ENCODE peak calls at places on chromosomes 13 and 19, in ten cellular contexts. E, L, U, I, G, D, P, B, N and M are unnamed samples.

GRCh38 chr13:26412961-26413716 is 144.3 kb upstream of the WASF3 start:
- DNase-seq in E (no peak), L (no peak), U (no peak), I (no peak), G (no peak), D (no peak), P (no peak), B (no peak), N (no peak), M (no peak)

GRCh38 chr19:8210660-8211101 is 1.5 kb downstream of the CERS4 start:
- DNase-seq in E (no peak), L (no peak), U (no peak), I (no peak), G (no peak), D (no peak), P (no peak), B (no peak), N (no peak), M (no peak)

GRCh38 chr13:111323549-111323948 is 3.1 kb downstream of the TEX29 start:
- DNase-seq in E (no peak), L (no peak), U (peak; percentile 17), I (no peak), G (no peak), D (peak; percentile 20), P (no peak), B (no peak), N (peak; percentile 34), M (no peak)

GRCh38 chr19:36051637-36052036 is 2.4 kb downstream of the THAP8 start:
- DNase-seq in E (no peak), L (no peak), U (peak; percentile 61), I (no peak), G (no peak), D (no peak), P (no peak), B (no peak), N (no peak), M (no peak)

GRCh38 chr19:49347835-49348234 is 12.6 kb downstream of the CD37 start:
- DNase-seq in E (no peak), L (peak; percentile 67), U (peak; percentile 76), I (peak; percentile 44), G (no peak), D (no peak), P (no peak), B (no peak), N (no peak), M (peak; percentile 58)

GRCh38 chr19:1149259-1150045 is 24.6 kb downstream of the SBNO2 start:
- DNase-seq in E (no peak), L (no peak), U (no peak), I (no peak), G (no peak), D (no peak), P (no peak), B (peak; percentile 56), N (no peak), M (no peak)

GRCh38 chr13:44141213-44141724 is 232.4 kb upstream of the SERP2 start:
- DNase-seq in E (peak; percentile 36), L (peak; percentile 47), U (no peak), I (no peak), G (no peak), D (no peak), P (peak; percentile 63), B (no peak), N (no peak), M (no peak)

GRCh38 chr13:111371211-111371610 is 50.8 kb downstream of the TEX29 start:
- DNase-seq in E (no peak), L (no peak), U (no peak), I (no peak), G (no peak), D (no peak), P (no peak), B (no peak), N (no peak), M (no peak)

GRCh38 chr13:67155898-67156717 is 74.0 kb downstream of the PCDH9 start:
- DNase-seq in E (no peak), L (no peak), U (no peak), I (no peak), G (no peak), D (no peak), P (no peak), B (no peak), N (no peak), M (no peak)

GRCh38 chr13:40228486-40228885 is 438.0 kb downstream of the FOXO1 start:
- DNase-seq in E (no peak), L (no peak), U (no peak), I (no peak), G (no peak), D (no peak), P (no peak), B (no peak), N (no peak), M (no peak)

GRCh38 chr19:11064831-11065303 is 24.4 kb upstream of the LDLR start:
- DNase-seq in E (no peak), L (no peak), U (no peak), I (no peak), G (no peak), D (no peak), P (peak; percentile 92), B (no peak), N (no peak), M (no peak)

DNA sequence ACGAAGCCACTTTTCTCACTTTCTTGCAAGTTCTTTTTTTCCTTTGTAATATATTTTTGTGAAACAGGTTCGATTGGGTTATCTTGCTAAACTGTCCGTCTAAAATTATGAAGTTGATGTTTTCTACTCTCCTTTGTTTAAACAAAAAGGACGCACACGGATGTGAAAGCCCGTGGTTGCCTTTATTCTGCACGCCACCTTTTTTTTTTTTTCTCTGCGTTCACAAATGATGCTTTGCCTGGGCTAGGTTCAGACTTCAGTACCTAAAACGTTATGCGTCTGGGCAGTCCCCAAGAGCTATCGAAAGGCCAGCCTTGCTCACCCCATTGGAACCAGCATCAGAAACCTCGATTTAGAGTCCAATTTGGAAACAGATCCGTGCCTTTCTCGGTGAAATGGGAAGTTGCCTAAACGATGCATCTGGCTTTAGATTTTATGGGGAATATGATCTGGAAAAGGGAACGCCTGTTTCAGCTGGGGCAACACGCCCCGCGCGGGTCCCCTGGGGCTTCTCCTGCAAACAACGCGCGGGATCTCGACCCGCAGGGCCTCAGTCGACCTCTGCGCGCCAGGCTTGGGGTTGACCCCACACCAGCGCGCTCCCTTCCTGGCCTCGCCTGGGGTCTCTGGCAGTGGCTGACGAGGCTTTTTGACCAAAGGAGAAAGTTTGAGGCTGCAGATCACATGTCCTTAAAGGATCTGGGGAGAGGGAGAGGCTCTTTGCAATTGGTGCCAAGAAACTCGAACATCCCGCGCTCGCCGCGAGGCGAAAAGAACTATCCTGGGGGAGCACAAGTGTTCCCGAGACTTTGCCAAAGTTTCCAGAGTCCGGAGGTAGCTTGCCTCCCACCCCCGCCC is 114.0 kb downstream of the KCNRG start:
- DNase-seq in E (no peak), L (no peak), U (no peak), I (no peak), G (peak; percentile 25), D (peak; percentile 50), P (no peak), B (peak; percentile 64), N (no peak), M (no peak)
- H3K4me1 ChIP-seq in E (no peaks in the 10 kb centered on the region), L (peaks cover 16% of the 10 kb centered on the region), U (peaks cover 3% of the 10 kb centered on the region), I (peaks cover 37% of the 10 kb centered on the region), G (peaks cover 58% of the 10 kb centered on the region), D (no peaks in the 10 kb centered on the region), P (peaks cover 9% of the 10 kb centered on the region), B (no peaks in the 10 kb centered on the region), N (peaks cover 44% of the 10 kb centered on the region), M (peaks cover 16% of the 10 kb centered on the region)

GRCh38 chr19:41320568-41320967 is 10.6 kb downstream of the CCDC97 start:
- DNase-seq in E (no peak), L (no peak), U (no peak), I (no peak), G (no peak), D (no peak), P (no peak), B (no peak), N (no peak), M (no peak)

GRCh38 chr19:41322451-41322850 is 12.5 kb downstream of the CCDC97 start:
- DNase-seq in E (no peak), L (no peak), U (no peak), I (no peak), G (no peak), D (no peak), P (peak; percentile 62), B (peak; percentile 37), N (no peak), M (no peak)

GRCh38 chr19:41323023-41323422 is 13.1 kb downstream of the CCDC97 start:
- DNase-seq in E (no peak), L (no peak), U (no peak), I (no peak), G (peak; percentile 45), D (no peak), P (peak; percentile 74), B (peak; percentile 87), N (peak; percentile 73), M (no peak)

GRCh38 chr19:41321204-41321599 is 11.2 kb downstream of the CCDC97 start:
- DNase-seq in E (no peak), L (no peak), U (no peak), I (no peak), G (no peak), D (no peak), P (no peak), B (peak; percentile 50), N (no peak), M (no peak)

DNA sequence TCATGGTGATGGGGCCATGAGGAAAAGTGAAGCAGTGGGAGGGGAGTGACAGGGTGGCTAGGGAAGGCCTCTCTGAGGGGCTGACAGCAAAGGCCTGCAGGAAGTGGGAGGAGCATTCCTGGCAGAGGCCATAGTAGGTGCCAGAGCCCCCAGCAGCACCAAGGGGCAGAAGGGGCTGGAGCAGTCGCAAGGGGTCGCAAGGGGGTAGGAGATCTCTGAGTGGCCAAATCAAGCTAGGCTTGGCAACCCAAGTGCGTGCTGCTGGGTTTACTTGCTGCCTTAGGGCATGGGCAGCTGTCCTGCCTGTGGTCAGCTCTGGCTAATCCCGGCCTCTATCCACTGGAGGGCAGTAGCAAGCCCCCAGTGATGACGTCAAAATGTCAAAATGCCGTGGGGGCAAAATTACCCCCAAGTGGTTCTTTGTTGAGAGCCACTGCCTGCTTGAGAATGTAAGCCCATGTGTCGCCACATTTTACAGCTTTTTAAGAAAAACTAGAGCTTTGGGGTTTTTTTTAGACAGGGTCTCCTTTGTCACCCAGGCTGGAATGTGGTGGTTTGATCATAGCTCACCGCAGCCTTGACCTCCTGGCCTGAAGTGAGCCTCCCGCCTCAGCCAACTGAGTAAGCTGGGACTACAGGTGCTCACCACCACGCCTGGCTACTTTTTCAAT is 11.8 kb downstream of the CCDC97 start:
- DNase-seq in E (no peak), L (no peak), U (peak; percentile 92), I (peak; percentile 82), G (no peak), D (no peak), P (peak; percentile 80), B (peak; percentile 76), N (peak; percentile 79), M (peak; percentile 57)
- H3K27ac ChIP-seq in E (no peak overlapping the region), L (no peak overlapping the region), U (no peak overlapping the region), I (peak overlapping the region; percentile 74), G (peak overlapping the region; percentile 84), D (peak overlapping the region; percentile 11), P (peak overlapping the region; percentile 79), B (peak overlapping the region; percentile 80), N (peak overlapping the region; percentile 90), M (no peak overlapping the region)

GRCh38 chr19:13060964-13061927 is 41.4 kb downstream of the LYL1 start:
- DNase-seq in E (peak; percentile 20), L (peak; percentile 67), U (peak; percentile 82), I (peak; percentile 70), G (peak; percentile 89), D (peak; percentile 92), P (peak; percentile 89), B (peak; percentile 95), N (peak; percentile 92), M (peak; percentile 74)
- H3K4me1 ChIP-seq in E (no peaks in the 10 kb centered on the region), L (peaks cover 35% of the 10 kb centered on the region), U (peaks cover 3% of the 10 kb centered on the region), I (peaks cover 55% of the 10 kb centered on the region), G (peaks cover 100% of the 10 kb centered on the region), D (peaks cover 2% of the 10 kb centered on the region), P (peaks cover 29% of the 10 kb centered on the region), B (peaks cover 58% of the 10 kb centered on the region), N (peaks cover 100% of the 10 kb centered on the region), M (peaks cover 5% of the 10 kb centered on the region)

GRCh38 chr19:5951338-5951861 is 26.5 kb downstream of the RANBP3 start:
- DNase-seq in E (no peak), L (no peak), U (peak; percentile 46), I (no peak), G (no peak), D (peak; percentile 69), P (no peak), B (peak; percentile 73), N (peak; percentile 66), M (no peak)
- H3K27ac ChIP-seq in E (no peak overlapping the region), L (no peak overlapping the region), U (no peak overlapping the region), I (no peak overlapping the region), G (peak overlapping the region; percentile 84), D (no peak overlapping the region), P (no peak overlapping the region), B (peak overlapping the region; percentile 14), N (peak overlapping the region; percentile 89), M (no peak overlapping the region)